ENCODE peak calls at places on chromosomes 3 and 15, in six cellular contexts. E, K, X, T, B and W are unnamed samples.

GRCh38 chr3:100216713-100217112 is 44.1 kb upstream of the TBC1D23 start:
- DNase-seq in E (no peak), K (no peak), X (no peak), T (no peak), B (no peak), W (no peak)

GRCh38 chr3:136277634-136278033 is 27.5 kb downstream of the PCCB start:
- DNase-seq in E (no peak), K (no peak), X (no peak), T (no peak), B (no peak), W (no peak)

GRCh38 chr3:34947849-34948248 is 691.5 kb upstream of the ARPP21 start:
- DNase-seq in E (no peak), K (no peak), X (no peak), T (peak; percentile 67), B (no peak), W (no peak)

GRCh38 chr3:13408890-13409289 is 11.2 kb downstream of the NUP210 start:
- DNase-seq in E (no peak), K (no peak), X (no peak), T (no peak), B (no peak), W (no peak)

GRCh38 chr3:111325160-111325707 is 216.8 kb upstream of the CD96 start:
- DNase-seq in E (no peak), K (no peak), X (no peak), T (no peak), B (no peak), W (no peak)

GRCh38 chr15:73841756-73842590 is 31.4 kb upstream of the TBC1D21 start:
- DNase-seq in E (no peak), K (no peak), X (no peak), T (no peak), B (no peak), W (no peak)

GRCh38 chr15:86077070-86077469 is 2.6 kb upstream of the AGBL1 start:
- DNase-seq in E (no peak), K (no peak), X (no peak), T (no peak), B (no peak), W (no peak)

GRCh38 chr3:159911011-159911663 is 77.5 kb upstream of the IL12A start:
- DNase-seq in E (no peak), K (peak; percentile 66), X (no peak), T (peak; percentile 31), B (no peak), W (no peak)

GRCh38 chr3:54955496-54955895 is 27.6 kb upstream of the LRTM1 start:
- DNase-seq in E (no peak), K (no peak), X (no peak), T (no peak), B (no peak), W (no peak)

GRCh38 chr3:115671761-115672455 is 48.6 kb downstream of the GAP43 start:
- DNase-seq in E (no peak), K (peak; percentile 76), X (no peak), T (peak; percentile 47), B (no peak), W (no peak)

GRCh38 chr3:146504546-146505197 is 35.3 kb upstream of the PLSCR2 start:
- DNase-seq in E (no peak), K (peak; percentile 87), X (no peak), T (no peak), B (no peak), W (no peak)

GRCh38 chr15:41207687-41208448 is 22.7 kb downstream of the EXD1 start:
- DNase-seq in E (no peak), K (no peak), X (no peak), T (peak; percentile 55), B (no peak), W (no peak)

GRCh38 chr3:120071259-120071658 is 23.0 kb downstream of the GSK3B start:
- DNase-seq in E (no peak), K (no peak), X (no peak), T (no peak), B (no peak), W (no peak)

GRCh38 chr15:91412529-91412928 is 312.5 kb downstream of the SV2B start:
- DNase-seq in E (no peak), K (no peak), X (no peak), T (no peak), B (no peak), W (no peak)

GRCh38 chr15:71044006-71044405 is 71.3 kb upstream of the THSD4 start:
- DNase-seq in E (no peak), K (no peak), X (no peak), T (peak; percentile 75), B (no peak), W (no peak)

GRCh38 chr15:49815506-49815905 is 194.7 kb downstream of the DTWD1 start:
- DNase-seq in E (no peak), K (no peak), X (no peak), T (no peak), B (no peak), W (no peak)

GRCh38 chr3:108124337-108125150 is 33.7 kb upstream of the CD47 start:
- DNase-seq in E (no peak), K (peak; percentile 89), X (peak; percentile 56), T (no peak), B (peak; percentile 90), W (peak; percentile 74)

GRCh38 chr3:49276475-49277356 is at the start of gene C3orf62:
- DNase-seq in E (no peak), K (peak; percentile 71), X (peak; percentile 67), T (peak; percentile 89), B (peak; percentile 72), W (peak; percentile 41)

GRCh38 chr3:196440041-196440537 is 7.9 kb upstream of the UBXN7 start:
- DNase-seq in E (no peak), K (no peak), X (no peak), T (peak; percentile 18), B (no peak), W (no peak)

GRCh38 chr3:69770219-69770618 is 31.0 kb downstream of the MITF start:
- DNase-seq in E (no peak), K (no peak), X (no peak), T (peak; percentile 55), B (no peak), W (no peak)

GRCh38 chr3:12615263-12615662 is 48.7 kb downstream of the RAF1 start:
- DNase-seq in E (no peak), K (no peak), X (no peak), T (no peak), B (no peak), W (no peak)